ENCODE peak calls at places on chromosome 11, in four cellular contexts. I, B, U and E are unnamed samples.

GRCh38 chr11:19345848-19346681 is 105.3 kb upstream of the E2F8 start:
- DNase-seq in I (no peak), B (peak; percentile 57), U (no peak), E (no peak)

GRCh38 chr11:74568028-74568427 is 24.4 kb upstream of the POLD3 start:
- DNase-seq in I (no peak), B (no peak), U (no peak), E (no peak)

GRCh38 chr11:109034341-109034696 is 369.4 kb downstream of the DDX10 start:
- DNase-seq in I (no peak), B (no peak), U (no peak), E (no peak)

GRCh38 chr11:134365011-134365925 is 33.5 kb downstream of the GLB1L2 start:
- DNase-seq in I (no peak), B (peak; percentile 62), U (no peak), E (peak; percentile 35)

GRCh38 chr11:1118755-1119275 is 38.9 kb upstream of the MUC5AC start:
- DNase-seq in I (no peak), B (no peak), U (no peak), E (no peak)

GRCh38 chr11:15909937-15910598 is 446.3 kb downstream of the SOX6 start:
- DNase-seq in I (no peak), B (no peak), U (no peak), E (no peak)

GRCh38 chr11:64038500-64038899 is 2.8 kb downstream of the FLRT1 start:
- DNase-seq in I (no peak), B (no peak), U (no peak), E (no peak)

GRCh38 chr11:47950396-47950795 is 30.0 kb upstream of the PTPRJ start:
- DNase-seq in I (no peak), B (no peak), U (no peak), E (peak; percentile 86)

GRCh38 chr11:64081663-64082442 is 46.1 kb downstream of the FLRT1 start:
- DNase-seq in I (no peak), B (no peak), U (no peak), E (no peak)

GRCh38 chr11:27396259-27396839 is 33.3 kb upstream of the CCDC34 start:
- DNase-seq in I (no peak), B (no peak), U (no peak), E (no peak)

GRCh38 chr11:75814686-75815344 is at the start of gene UVRAG:
- DNase-seq in I (peak; percentile 99), B (peak; percentile 96), U (peak; percentile 98), E (peak; percentile 99)
- TF ChIP-seq CTCF in I (no peak), B (no peak), U (no peak), E (peak; percentile 12)

DNA sequence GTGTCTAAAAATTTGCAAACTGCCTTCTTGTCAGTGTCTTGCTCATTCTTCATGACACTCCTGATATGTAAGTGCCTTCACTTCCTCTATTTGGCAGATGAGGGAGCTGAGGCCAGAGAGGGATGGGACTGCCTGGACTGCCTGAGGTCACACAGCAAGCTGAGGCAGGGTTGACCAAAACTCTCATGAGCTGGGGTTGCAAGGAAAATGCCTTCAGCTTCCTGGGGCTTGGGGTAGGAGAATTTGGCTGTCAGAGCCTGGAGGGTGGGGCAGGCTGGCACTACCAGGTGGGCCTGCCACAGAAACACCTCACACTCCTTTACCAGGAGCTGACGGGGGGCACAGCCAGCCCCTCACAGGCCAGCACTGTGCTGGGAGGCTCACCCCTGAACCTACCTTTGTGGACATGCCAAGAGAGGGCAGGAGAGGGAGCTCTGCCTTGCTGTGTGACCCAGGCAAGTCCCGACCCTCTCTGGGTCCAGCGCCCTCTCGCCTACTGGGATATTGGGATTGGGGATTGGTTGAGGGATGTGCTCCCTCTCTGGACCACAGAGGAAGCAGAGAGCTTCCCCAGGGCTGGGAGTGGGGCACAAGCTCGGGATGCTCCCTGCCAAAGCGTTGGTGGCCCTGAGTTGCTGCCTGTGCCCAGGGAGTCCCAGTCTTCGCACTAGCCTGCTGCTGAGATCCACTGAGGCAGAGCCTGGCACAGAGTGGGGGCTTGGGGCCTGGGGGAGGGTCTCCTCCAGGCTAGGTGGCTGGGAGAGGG is 1.9 kb upstream of the P2RY6 start:
- DNase-seq in I (no peak), B (no peak), U (no peak), E (peak; percentile 57)
- H3K4me1 ChIP-seq in I (no peaks in the 10 kb centered on the region), B (peaks cover 12% of the 10 kb centered on the region), U (no peaks in the 10 kb centered on the region), E (peaks cover 11% of the 10 kb centered on the region)

DNA sequence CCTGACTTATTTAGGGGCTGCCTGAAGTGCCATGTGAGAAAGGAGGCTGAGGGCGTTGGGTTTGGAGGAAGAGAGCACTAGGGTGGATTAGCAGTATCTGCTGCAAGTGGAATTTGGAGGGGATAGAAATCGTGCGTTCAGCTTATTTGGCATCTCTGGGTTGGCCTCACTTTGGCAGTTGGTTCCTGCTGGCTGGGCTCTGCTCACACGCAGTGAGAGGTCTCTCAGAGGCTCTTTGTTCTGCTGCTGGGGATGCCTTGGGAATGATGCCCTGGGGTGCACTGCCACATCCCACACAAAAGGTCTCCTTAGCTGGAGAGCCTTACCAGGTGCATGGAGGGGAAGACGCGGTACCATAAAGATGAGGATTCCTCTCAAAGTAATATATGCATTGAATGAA is 17.7 kb upstream of the MICAL2 start:
- DNase-seq in I (no peak), B (no peak), U (no peak), E (peak; percentile 13)
- H3K27ac ChIP-seq in I (peak overlapping the region; percentile 86), B (no peak overlapping the region), U (peak overlapping the region; percentile 7), E (no peak overlapping the region)

GRCh38 chr11:124541204-124541603 is 2.2 kb downstream of the OR8B12 start:
- DNase-seq in I (no peak), B (no peak), U (no peak), E (no peak)

GRCh38 chr11:124538019-124538418 is 5.4 kb downstream of the OR8B12 start:
- DNase-seq in I (no peak), B (no peak), U (no peak), E (no peak)

GRCh38 chr11:124535552-124536232 is 7.8 kb downstream of the OR8B12 start:
- DNase-seq in I (no peak), B (no peak), U (no peak), E (no peak)

DNA sequence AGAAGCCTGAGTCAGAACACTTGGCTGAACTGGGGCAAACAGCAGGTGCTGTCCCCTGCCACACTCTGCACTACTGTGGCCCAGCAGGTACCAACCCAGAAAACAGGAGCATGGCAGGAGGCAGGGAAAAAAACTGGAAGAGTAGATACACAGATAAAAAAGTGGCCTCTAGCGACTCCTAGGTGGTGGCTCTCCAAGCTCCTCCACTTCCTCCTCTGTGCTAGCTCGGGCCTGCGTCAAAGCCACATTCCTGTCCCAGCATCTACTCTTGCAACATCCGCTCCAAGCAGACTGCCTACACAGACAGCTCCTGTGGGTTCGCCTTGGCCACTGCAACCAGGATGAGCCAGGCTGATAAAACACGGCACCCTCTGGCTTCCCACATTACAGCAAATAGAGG is 6.9 kb downstream of the OR8B12 start:
- DNase-seq in I (no peak), B (peak; percentile 36), U (no peak), E (no peak)
- TF ChIP-seq CTCF in I (no peak), B (no peak), U (peak; percentile 16), E (no peak)

DNA sequence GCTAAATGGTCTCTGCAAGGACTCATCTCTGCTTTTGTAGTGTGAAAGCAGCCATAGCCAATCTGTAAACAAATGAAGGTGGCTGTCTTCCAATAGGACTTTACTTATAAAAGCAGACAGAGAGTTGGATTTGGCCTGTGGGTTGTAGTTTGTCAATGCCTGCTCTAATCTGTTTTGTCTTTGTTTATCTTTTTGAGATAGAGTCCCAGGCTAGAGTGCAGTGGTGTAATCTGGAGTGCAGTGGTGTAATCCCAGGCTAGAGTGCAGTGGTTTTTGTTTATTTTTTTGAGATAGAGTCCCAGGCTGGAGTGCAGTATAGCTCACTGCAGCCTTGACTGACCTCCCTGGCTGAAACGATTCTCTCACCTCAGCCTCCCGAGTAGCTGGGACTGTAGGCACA is 8.6 kb downstream of the PPP6R3 start:
- DNase-seq in I (no peak), B (no peak), U (no peak), E (no peak)
- H3K4me1 ChIP-seq in I (peaks cover 20% of the 10 kb centered on the region), B (peaks cover 27% of the 10 kb centered on the region), U (peaks cover 60% of the 10 kb centered on the region), E (peaks cover 85% of the 10 kb centered on the region)